ENCODE peak calls at places on chromosomes 12 and 14, in seven cellular contexts. X, G, E, C, J, B and U are unnamed samples.

GRCh38 chr12:109358154-109358869 is 10.6 kb downstream of the MYO1H start:
- DNase-seq in E (no peak), B (no peak), X (no peak), J (no peak), C (no peak), G (no peak), U (no peak)

GRCh38 chr14:33186656-33187055 is 248.0 kb downstream of the NPAS3 start:
- DNase-seq in C (no peak), G (no peak), J (no peak), B (no peak), X (no peak), E (no peak), U (no peak)

GRCh38 chr12:6462234-6462995 is 8.1 kb downstream of the VAMP1 start:
- DNase-seq in X (no peak), G (no peak), J (no peak), B (no peak), E (no peak), C (no peak), U (no peak)

GRCh38 chr14:55701638-55702037 is 121.6 kb downstream of the KTN1 start:
- DNase-seq in C (no peak), G (no peak), B (no peak), E (no peak), X (no peak), J (no peak), U (no peak)

GRCh38 chr14:50944647-50945413 is 547 bp upstream of the PYGL start:
- DNase-seq in J (peak; percentile 72), E (no peak), B (peak; percentile 68), X (no peak), G (no peak), C (peak; percentile 59), U (no peak)

GRCh38 chr12:26939192-26939832 is 1.0 kb downstream of the FGFR1OP2 start:
- DNase-seq in C (no peak), X (no peak), E (no peak), B (no peak), G (no peak), J (no peak), U (no peak)

GRCh38 chr14:102096569-102097188 is 9.8 kb upstream of the HSP90AA1 start:
- DNase-seq in B (peak; percentile 93), J (peak; percentile 87), X (peak; percentile 52), E (peak; percentile 36), G (peak; percentile 56), C (peak; percentile 91), U (peak; percentile 85)

GRCh38 chr12:58557156-58557555 is 363.1 kb downstream of the LRIG3 start:
- DNase-seq in B (no peak), X (no peak), C (no peak), E (no peak), J (no peak), G (peak; percentile 16), U (no peak)

GRCh38 chr12:70576341-70577282 is 60.6 kb downstream of the PTPRB start:
- DNase-seq in G (peak; percentile 49), C (no peak), E (peak; percentile 45), J (no peak), X (no peak), B (no peak), U (peak; percentile 39)

GRCh38 chr12:132284071-132284492 is 45.3 kb downstream of the GALNT9 start:
- DNase-seq in B (no peak), E (no peak), J (peak; percentile 27), C (no peak), X (no peak), G (no peak), U (no peak)

GRCh38 chr12:55743967-55744931 is 1.3 kb downstream of the GDF11 start:
- DNase-seq in C (no peak), J (no peak), B (no peak), X (no peak), G (no peak), E (no peak), U (no peak)
- H3K4me3 ChIP-seq in C (peak overlapping the region; percentile 75), J (peak overlapping the region; percentile 58), B (peak overlapping the region; percentile 67), X (peak overlapping the region; percentile 88), G (peak overlapping the region; percentile 77), E (peak overlapping the region; percentile 57), U (peak overlapping the region; percentile 72)

GRCh38 chr14:103296987-103297386 is 37.0 kb upstream of the EIF5 start:
- DNase-seq in G (no peak), J (no peak), C (no peak), E (no peak), B (no peak), X (no peak), U (no peak)
- TF ChIP-seq CTCF in G (peak; percentile 4), J (no peak), C (no peak), E (peak; percentile 41), B (no peak), X (no peak), U (no peak)

GRCh38 chr12:94644622-94645021 is 5.7 kb downstream of the TMCC3 start:
- DNase-seq in X (no peak), E (no peak), C (no peak), G (peak; percentile 22), J (no peak), B (peak; percentile 57), U (no peak)

GRCh38 chr12:94650143-94651056 is at the start of gene TMCC3:
- DNase-seq in C (peak; percentile 48), E (no peak), X (no peak), B (peak; percentile 86), G (no peak), J (peak; percentile 70), U (peak; percentile 56)

GRCh38 chr12:94648578-94648977 is 1.8 kb downstream of the TMCC3 start:
- DNase-seq in C (no peak), X (no peak), J (no peak), B (no peak), G (no peak), E (no peak), U (no peak)

GRCh38 chr12:94644141-94644575 is 6.2 kb downstream of the TMCC3 start:
- DNase-seq in E (peak; percentile 22), X (no peak), J (peak; percentile 58), B (peak; percentile 58), C (no peak), G (no peak), U (no peak)

DNA sequence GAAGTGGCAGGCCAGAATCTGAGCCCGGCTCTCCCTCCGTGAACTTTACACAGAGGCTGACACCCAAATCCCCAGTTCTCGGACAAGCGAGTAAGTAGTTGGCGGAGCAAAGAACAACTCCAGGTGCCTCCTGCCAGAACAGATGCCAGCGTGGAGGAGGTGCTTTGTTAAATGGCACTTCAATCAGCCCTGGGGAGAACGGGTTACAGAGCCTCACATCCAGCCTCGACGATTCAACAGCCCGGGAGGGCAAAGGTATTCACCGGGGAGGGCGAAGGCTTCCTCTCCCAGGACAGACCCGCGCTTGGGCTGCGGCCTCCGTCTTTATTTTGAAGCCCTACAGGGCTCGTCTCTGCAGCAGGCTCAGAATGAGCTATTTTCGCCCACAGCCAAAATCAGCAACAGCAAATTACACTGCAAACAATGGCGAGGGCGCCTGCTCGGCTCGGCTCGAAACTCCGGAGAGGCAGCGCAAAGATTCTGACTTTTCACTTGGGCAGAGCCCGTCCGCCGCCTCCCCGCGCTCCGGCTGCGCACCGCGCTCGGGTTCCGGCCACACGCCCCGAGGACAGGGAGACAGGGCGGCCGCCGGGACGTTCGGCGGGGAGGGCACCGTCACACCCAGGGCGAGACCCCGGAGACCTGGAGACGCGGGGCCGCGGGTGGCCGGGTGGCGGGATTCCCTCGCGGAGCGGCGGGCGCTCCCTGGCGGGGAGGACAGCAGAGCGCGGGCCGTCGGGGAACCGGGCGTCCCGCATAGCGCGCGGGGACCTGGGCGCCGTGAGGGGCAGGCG is 811 bp downstream of the TMCC3 start:
- DNase-seq in B (peak; percentile 79), X (no peak), E (no peak), J (peak; percentile 73), G (no peak), C (peak; percentile 53), U (peak; percentile 67)
- H3K4me3 ChIP-seq in B (peak overlapping the region; percentile 94), X (peak overlapping the region; percentile 46), E (peak overlapping the region; percentile 53), J (peak overlapping the region; percentile 73), G (no peak overlapping the region), C (peak overlapping the region; percentile 61), U (peak overlapping the region; percentile 57)

DNA sequence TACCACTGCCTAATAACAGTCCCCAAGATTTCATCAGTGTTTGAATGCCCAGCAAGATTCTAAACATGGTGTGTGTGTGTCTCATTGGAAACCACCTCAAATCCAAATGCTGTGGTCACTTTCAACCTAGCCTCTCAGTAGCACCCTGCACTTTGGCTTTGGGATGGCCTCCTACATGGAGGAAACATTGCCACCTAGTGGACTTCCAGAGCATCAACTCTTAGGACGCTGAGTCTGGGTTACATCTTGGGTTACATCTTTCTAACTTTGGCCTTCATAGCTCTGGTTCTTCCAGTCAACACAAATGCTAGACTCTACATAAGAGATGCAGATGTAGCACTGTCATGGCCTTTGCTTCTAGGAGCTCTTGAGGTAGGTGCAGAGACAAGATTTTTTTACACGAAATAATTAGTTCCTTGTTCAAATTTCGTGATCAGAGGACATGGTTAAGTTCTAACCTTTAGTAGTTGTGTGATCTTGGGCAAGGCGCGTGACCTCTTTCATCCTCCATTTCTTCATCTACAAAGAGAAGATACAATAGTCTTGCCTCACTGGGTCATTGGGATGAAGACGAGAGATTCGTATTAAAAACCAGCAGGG is 113.5 kb upstream of the VASH1 start:
- DNase-seq in B (no peak), E (peak; percentile 50), G (peak; percentile 27), C (no peak), X (no peak), J (no peak), U (no peak)
- TF ChIP-seq CTCF in B (peak; percentile 82), E (peak; percentile 83), G (peak; percentile 91), C (no peak), X (peak; percentile 59), J (peak; percentile 79), U (peak; percentile 76)

GRCh38 chr14:68951051-68951797 is 27.9 kb downstream of the ACTN1 start:
- DNase-seq in C (peak; percentile 94), E (peak; percentile 78), J (peak; percentile 82), B (peak; percentile 89), G (peak; percentile 89), X (no peak), U (no peak)

GRCh38 chr14:68952544-68953535 is 26.3 kb downstream of the ACTN1 start:
- DNase-seq in J (no peak), B (no peak), G (peak; percentile 89), E (no peak), X (no peak), C (peak; percentile 60), U (no peak)

GRCh38 chr14:68949236-68949965 is 29.7 kb downstream of the ACTN1 start:
- DNase-seq in E (no peak), G (no peak), X (no peak), B (no peak), C (no peak), J (no peak), U (no peak)

GRCh38 chr14:68950111-68950510 is 29.0 kb downstream of the ACTN1 start:
- DNase-seq in J (no peak), B (no peak), G (no peak), C (no peak), X (no peak), E (no peak), U (no peak)

GRCh38 chr14:68951800-68952540 is 27.1 kb downstream of the ACTN1 start:
- DNase-seq in G (no peak), B (no peak), J (no peak), C (no peak), E (no peak), X (no peak), U (no peak)
- H3K4me3 ChIP-seq in G (peak overlapping the region; percentile 23), B (no peak overlapping the region), J (peak overlapping the region; percentile 0), C (peak overlapping the region; percentile 6), E (no peak overlapping the region), X (peak overlapping the region; percentile 18), U (no peak overlapping the region)

DNA sequence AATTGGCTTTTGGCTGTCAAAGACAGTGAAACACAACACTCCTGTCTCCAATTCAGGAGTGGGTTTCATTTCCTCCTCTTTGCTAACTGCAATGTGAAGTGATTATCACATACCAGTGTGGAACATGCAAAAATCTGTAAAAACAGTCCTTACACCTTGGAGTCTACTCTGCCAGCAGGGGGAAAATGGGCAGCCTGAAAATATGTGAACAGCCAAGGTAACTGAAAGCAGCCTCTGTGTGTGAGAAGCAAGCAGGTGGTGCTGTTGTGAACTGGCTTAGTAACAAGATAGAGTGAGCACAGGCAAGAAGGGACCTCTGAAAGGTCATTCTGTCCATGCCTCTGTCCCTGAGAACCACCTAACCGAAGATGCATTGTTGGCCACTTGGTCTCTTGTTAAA is 6.0 kb downstream of the PRMT8 start:
- DNase-seq in G (no peak), C (no peak), J (no peak), X (no peak), B (no peak), E (no peak), U (peak; percentile 15)
- TF ChIP-seq CTCF in G (no peak), C (no peak), J (no peak), X (no peak), B (no peak), E (no peak), U (peak; percentile 16)